ENCODE peak calls at places on chromosomes 13 and 19, in ten cellular contexts. T is fibroblast of lung, H is breast epithelium, Q is body of pancreas, S is mammary epithelial cell, A is hepatocyte, J is upper lobe of left lung, B is pancreas, N is left ventricle myocardium inferior, O is IMR-90. V is an unnamed sample. For H3K36me3, the result is how much of the 10 kb centered on the place peaks cover.

GRCh38 chr13:108070491-108070890 is 144.8 kb downstream of the LIG4 start:
- DNase-seq in T (peak), H (no peak), Q (no peak), S (no peak), A (peak), J (no peak), B (no peak), N (no peak), O (no peak), V (no peak)

GRCh38 chr19:42201489-42202289 is 15.8 kb downstream of the DEDD2 start:
- DNase-seq in T (no peak), H (no peak), Q (no peak), S (no peak), A (no peak), J (peak), B (no peak), N (peak), O (no peak), V (peak)

GRCh38 chr19:18225355-18225701 is 910 bp downstream of the PDE4C start:
- DNase-seq in T (no peak), H (no peak), Q (no peak), S (no peak), A (no peak), J (no peak), B (peak), N (no peak), O (no peak), V (no peak)

GRCh38 chr19:32530773-32531172 is 50.2 kb upstream of the PDCD5 start:
- DNase-seq in T (no peak), H (no peak), Q (no peak), S (no peak), A (no peak), J (no peak), B (no peak), N (no peak), O (no peak), V (no peak)

GRCh38 chr19:29855087-29855486 is 43.3 kb downstream of the CCNE1 start:
- DNase-seq in T (no peak), H (no peak), Q (no peak), S (no peak), A (no peak), J (no peak), B (no peak), N (no peak), O (no peak), V (no peak)

GRCh38 chr19:29805026-29805925 is 6.5 kb upstream of the CCNE1 start:
- DNase-seq in T (peak), H (no peak), Q (no peak), S (peak), A (no peak), J (no peak), B (no peak), N (no peak), O (peak), V (no peak)

GRCh38 chr13:27354379-27354778 is 70.0 kb upstream of the GTF3A start:
- DNase-seq in T (peak), H (no peak), Q (no peak), S (no peak), A (no peak), J (no peak), B (no peak), N (no peak), O (peak), V (no peak)

GRCh38 chr19:33553530-33554310 is 32.1 kb upstream of the PEPD start:
- DNase-seq in T (no peak), H (no peak), Q (no peak), S (no peak), A (no peak), J (no peak), B (no peak), N (no peak), O (no peak), V (no peak)

GRCh38 chr13:37076818-37077217 is 17.3 kb upstream of the SUPT20H start:
- DNase-seq in T (no peak), H (no peak), Q (no peak), S (no peak), A (no peak), J (no peak), B (no peak), N (no peak), O (no peak), V (no peak)

GRCh38 chr13:21034602-21035190 is 26.7 kb downstream of the LATS2 start:
- DNase-seq in T (peak), H (no peak), Q (no peak), S (no peak), A (no peak), J (no peak), B (no peak), N (peak), O (no peak), V (no peak)

GRCh38 chr13:22050951-22051563 is 380.2 kb downstream of the FGF9 start:
- DNase-seq in T (no peak), H (no peak), Q (no peak), S (no peak), A (no peak), J (no peak), B (no peak), N (no peak), O (no peak), V (no peak)

GRCh38 chr19:51698296-51698695 is 5.2 kb downstream of the SPACA6 start:
- DNase-seq in T (peak), H (no peak), Q (no peak), S (no peak), A (no peak), J (no peak), B (no peak), N (no peak), O (peak), V (no peak)

GRCh38 chr19:51695702-51696315 is 2.7 kb downstream of the SPACA6 start:
- DNase-seq in T (no peak), H (no peak), Q (no peak), S (no peak), A (no peak), J (no peak), B (no peak), N (no peak), O (no peak), V (no peak)

GRCh38 chr19:51696606-51697005 is 3.5 kb downstream of the SPACA6 start:
- DNase-seq in T (no peak), H (no peak), Q (no peak), S (no peak), A (no peak), J (no peak), B (no peak), N (no peak), O (no peak), V (no peak)

GRCh38 chr19:51699170-51699569 is 6.0 kb downstream of the SPACA6 start:
- DNase-seq in T (no peak), H (no peak), Q (no peak), S (no peak), A (no peak), J (no peak), B (no peak), N (no peak), O (no peak), V (no peak)

GRCh38 chr19:51697169-51697776 is 4.1 kb downstream of the SPACA6 start:
- DNase-seq in T (no peak), H (no peak), Q (no peak), S (no peak), A (no peak), J (no peak), B (no peak), N (no peak), O (no peak), V (no peak)
- H3K36me3 ChIP-seq in T (under half), H (under half), Q (under half), S (under half), A (under half), J (under half), B (under half), N (half or more), O (half or more), V (under half)

GRCh38 chr19:16575861-16576689 is 3.9 kb upstream of the SLC35E1 start:
- DNase-seq in T (no peak), H (no peak), Q (no peak), S (no peak), A (no peak), J (no peak), B (no peak), N (no peak), O (no peak), V (no peak)
- H3K36me3 ChIP-seq in T (under half), H (under half), Q (under half), S (under half), A (under half), J (under half), B (under half), N (under half), O (under half), V (under half)

GRCh38 chr19:49646586-49646985 is 4.6 kb downstream of the SCAF1 start:
- DNase-seq in T (no peak), H (no peak), Q (no peak), S (no peak), A (no peak), J (no peak), B (peak), N (no peak), O (no peak), V (no peak)
- H3K36me3 ChIP-seq in T (under half), H (under half), Q (under half), S (under half), A (under half), J (half or more), B (under half), N (half or more), O (under half), V (under half)

GRCh38 chr13:98535501-98536357 is 41.2 kb downstream of the STK24 start:
- DNase-seq in T (no peak), H (no peak), Q (no peak), S (peak), A (no peak), J (no peak), B (no peak), N (no peak), O (no peak), V (no peak)

GRCh38 chr13:98537740-98538139 is 39.2 kb downstream of the STK24 start:
- DNase-seq in T (no peak), H (no peak), Q (no peak), S (no peak), A (no peak), J (no peak), B (no peak), N (no peak), O (no peak), V (no peak)

GRCh38 chr13:98536729-98537128 is 40.2 kb downstream of the STK24 start:
- DNase-seq in T (no peak), H (no peak), Q (no peak), S (no peak), A (no peak), J (no peak), B (peak), N (no peak), O (no peak), V (no peak)

GRCh38 chr13:98539655-98540054 is 37.3 kb downstream of the STK24 start:
- DNase-seq in T (peak), H (no peak), Q (no peak), S (no peak), A (no peak), J (no peak), B (no peak), N (no peak), O (no peak), V (no peak)

DNA sequence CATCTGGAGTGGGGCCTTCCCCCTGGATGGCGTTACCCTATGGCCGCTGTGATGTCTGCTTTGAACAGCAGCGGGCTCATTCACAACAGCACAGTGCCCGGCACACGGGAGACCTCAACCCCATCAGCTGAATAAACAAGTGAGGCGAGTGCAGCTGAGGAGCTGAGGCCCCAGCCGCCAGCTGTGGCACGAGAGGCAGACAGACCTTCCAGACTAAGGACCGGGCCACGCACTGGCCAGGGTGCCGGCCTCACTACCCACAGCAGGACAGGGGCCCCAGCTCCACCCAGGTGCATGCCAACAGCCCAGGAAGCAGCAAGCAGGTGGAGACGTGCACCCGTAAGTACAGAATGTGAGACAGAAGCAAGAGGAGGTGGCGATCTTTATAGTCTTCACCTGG is 39.6 kb downstream of the STK24 start:
- DNase-seq in T (no peak), H (no peak), Q (no peak), S (no peak), A (no peak), J (no peak), B (peak), N (no peak), O (no peak), V (no peak)
- H3K36me3 ChIP-seq in T (under half), H (under half), Q (under half), S (under half), A (under half), J (under half), B (under half), N (under half), O (under half), V (under half)

DNA sequence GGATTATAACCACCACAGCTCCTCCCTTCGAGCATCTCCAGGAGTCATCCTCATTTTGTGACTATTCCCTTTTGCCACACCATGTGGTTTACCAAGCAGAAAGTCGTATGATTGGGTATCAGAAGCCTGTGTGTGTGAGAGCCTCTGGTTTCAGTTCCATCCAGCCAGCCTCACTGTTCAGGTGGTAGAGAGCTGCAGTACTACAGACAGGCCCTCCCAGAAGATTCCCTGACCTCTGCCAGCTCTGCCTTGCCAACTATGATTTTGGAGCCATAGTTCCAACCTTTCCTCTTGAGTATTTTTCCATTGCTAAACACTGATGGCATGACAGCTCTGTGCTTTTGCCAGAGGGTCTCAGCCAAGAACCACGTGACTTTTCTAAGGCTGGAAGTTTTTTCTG is 82.5 kb downstream of the DHRS12 start:
- DNase-seq in T (no peak), H (peak), Q (peak), S (no peak), A (no peak), J (no peak), B (no peak), N (peak), O (no peak), V (no peak)
- H3K36me3 ChIP-seq in T (under half), H (under half), Q (under half), S (under half), A (under half), J (under half), B (under half), N (under half), O (under half), V (under half)

GRCh38 chr19:57570707-57571106 is 8.0 kb downstream of the ZNF416 start:
- DNase-seq in T (no peak), H (no peak), Q (no peak), S (no peak), A (no peak), J (no peak), B (no peak), N (no peak), O (no peak), V (no peak)

GRCh38 chr19:57566396-57567256 is 7.0 kb upstream of the ZNF550 start:
- DNase-seq in T (peak), H (no peak), Q (no peak), S (peak), A (peak), J (no peak), B (no peak), N (no peak), O (peak), V (no peak)

GRCh38 chr19:57576661-57577060 is 2.0 kb downstream of the ZNF416 start:
- DNase-seq in T (no peak), H (no peak), Q (no peak), S (no peak), A (no peak), J (no peak), B (no peak), N (no peak), O (no peak), V (no peak)

GRCh38 chr19:57572415-57572947 is 6.2 kb downstream of the ZNF416 start:
- DNase-seq in T (no peak), H (no peak), Q (no peak), S (no peak), A (no peak), J (no peak), B (no peak), N (no peak), O (no peak), V (no peak)
- H3K36me3 ChIP-seq in T (under half), H (under half), Q (under half), S (under half), A (under half), J (under half), B (under half), N (half or more), O (half or more), V (under half)

GRCh38 chr19:50026550-50026906 is 723 bp downstream of the ZNF473 start:
- DNase-seq in T (no peak), H (no peak), Q (no peak), S (no peak), A (no peak), J (no peak), B (no peak), N (no peak), O (no peak), V (no peak)

GRCh38 chr19:50025022-50025793 is at the start of gene VRK3:
- DNase-seq in T (peak), H (peak), Q (peak), S (peak), A (peak), J (peak), B (peak), N (peak), O (peak), V (peak)

GRCh38 chr19:50025794-50026549 is at the start of gene ZNF473:
- DNase-seq in T (peak), H (peak), Q (peak), S (peak), A (peak), J (peak), B (peak), N (peak), O (peak), V (peak)

GRCh38 chr19:50030937-50031336 is 5.1 kb downstream of the ZNF473 start:
- DNase-seq in T (no peak), H (no peak), Q (no peak), S (no peak), A (no peak), J (no peak), B (no peak), N (no peak), O (no peak), V (no peak)

GRCh38 chr19:50030225-50030624 is 4.4 kb downstream of the ZNF473 start:
- DNase-seq in T (no peak), H (no peak), Q (no peak), S (no peak), A (no peak), J (no peak), B (no peak), N (no peak), O (no peak), V (no peak)
- H3K36me3 ChIP-seq in T (under half), H (under half), Q (under half), S (under half), A (under half), J (under half), B (under half), N (under half), O (under half), V (under half)

GRCh38 chr13:45966715-45967114 is 85.8 kb downstream of the ZC3H13 start:
- DNase-seq in T (no peak), H (no peak), Q (no peak), S (no peak), A (no peak), J (no peak), B (no peak), N (no peak), O (no peak), V (no peak)

DNA sequence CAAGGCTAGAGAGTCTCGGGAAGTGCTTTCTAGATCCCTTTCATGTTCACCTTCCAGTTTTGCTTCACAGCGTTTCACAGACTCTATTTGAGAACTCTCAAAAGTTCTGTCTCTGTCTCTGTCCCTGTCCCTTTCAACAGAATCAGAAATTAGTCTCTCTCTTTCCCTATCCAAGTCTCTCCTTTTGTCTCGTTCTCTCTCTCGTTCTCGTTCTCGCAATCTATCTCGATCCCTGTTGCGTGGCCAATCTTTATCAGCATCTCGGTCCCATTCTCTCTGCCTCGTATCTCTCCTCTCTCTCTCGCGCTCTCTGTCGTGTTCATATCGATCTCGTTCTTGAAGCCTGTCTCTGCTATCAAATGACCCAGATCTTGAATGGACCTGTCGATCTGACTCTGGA is 85.0 kb downstream of the ZC3H13 start:
- DNase-seq in T (no peak), H (no peak), Q (no peak), S (no peak), A (no peak), J (no peak), B (no peak), N (no peak), O (no peak), V (no peak)
- H3K36me3 ChIP-seq in T (under half), H (under half), Q (under half), S (under half), A (under half), J (half or more), B (under half), N (half or more), O (under half), V (under half)

DNA sequence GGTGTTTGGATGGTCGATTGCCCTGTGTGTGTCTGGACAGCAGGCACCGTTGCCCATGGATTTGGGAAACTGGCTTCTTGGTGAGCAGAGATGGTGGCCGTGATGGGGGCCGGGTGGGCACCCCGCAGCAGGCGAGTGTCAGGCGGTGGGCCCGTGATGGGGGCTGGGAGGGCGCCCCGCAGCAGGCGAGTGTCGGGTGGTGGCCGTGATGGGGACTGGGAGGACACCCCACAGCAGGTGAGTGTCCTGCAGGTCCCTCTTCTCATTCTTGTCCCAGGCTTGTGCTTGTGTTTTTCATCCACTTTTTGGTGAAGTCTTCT is 86.5 kb downstream of the KDM4B start:
- DNase-seq in T (no peak), H (no peak), Q (no peak), S (no peak), A (no peak), J (no peak), B (no peak), N (no peak), O (no peak), V (no peak)
- H3K36me3 ChIP-seq in T (under half), H (under half), Q (under half), S (under half), A (under half), J (half or more), B (under half), N (under half), O (under half), V (under half)